ENCODE peak calls at places on chromosomes 7 and 10, in ten cellular contexts. R, C, Y, N, L, S, E, Q, X and Z are unnamed samples.

GRCh38 chr10:6396652-6397051 is 183.4 kb downstream of the PRKCQ start:
- DNase-seq in R (no peak), C (no peak), Y (no peak), N (peak), L (no peak), S (no peak), E (peak), Q (no peak), X (no peak), Z (no peak)

GRCh38 chr10:64036306-64036930 is 515.2 kb downstream of the REEP3 start:
- DNase-seq in R (no peak), C (no peak), Y (no peak), N (no peak), L (no peak), S (no peak), E (no peak), Q (no peak), X (no peak), Z (no peak)

GRCh38 chr10:22475857-22476600 is 130.7 kb downstream of the SPAG6 start:
- DNase-seq in R (no peak), C (peak), Y (no peak), N (no peak), L (peak), S (peak), E (peak), Q (no peak), X (peak), Z (no peak)

GRCh38 chr7:40211291-40212003 is 76.6 kb downstream of the SUGCT start:
- DNase-seq in R (no peak), C (no peak), Y (no peak), N (no peak), L (no peak), S (no peak), E (peak), Q (no peak), X (no peak), Z (peak)

GRCh38 chr7:435518-436366 is 83.9 kb downstream of the PDGFA start:
- DNase-seq in R (no peak), C (no peak), Y (peak), N (no peak), L (peak), S (peak), E (peak), Q (no peak), X (no peak), Z (peak)

GRCh38 chr10:61992683-61993629 is 91.5 kb downstream of the ARID5B start:
- DNase-seq in R (no peak), C (no peak), Y (peak), N (peak), L (peak), S (no peak), E (peak), Q (no peak), X (peak), Z (no peak)

GRCh38 chr10:122116331-122116730 is 127.4 kb downstream of the TACC2 start:
- DNase-seq in R (no peak), C (no peak), Y (no peak), N (no peak), L (no peak), S (no peak), E (peak), Q (no peak), X (no peak), Z (no peak)

GRCh38 chr7:121431996-121432395 is 35.9 kb upstream of the FAM3C start:
- DNase-seq in R (no peak), C (no peak), Y (no peak), N (no peak), L (no peak), S (no peak), E (no peak), Q (no peak), X (no peak), Z (no peak)

GRCh38 chr7:33157311-33157710 is 27.9 kb downstream of the BBS9 start:
- DNase-seq in R (no peak), C (no peak), Y (no peak), N (no peak), L (no peak), S (no peak), E (peak), Q (no peak), X (no peak), Z (no peak)

GRCh38 chr7:97971120-97971989 is 18.6 kb downstream of the OCM2 start:
- DNase-seq in R (no peak), C (peak), Y (no peak), N (no peak), L (peak), S (no peak), E (peak), Q (peak), X (peak), Z (no peak)

GRCh38 chr10:117993166-117993565 is 53.6 kb downstream of the RAB11FIP2 start:
- DNase-seq in R (no peak), C (no peak), Y (no peak), N (no peak), L (no peak), S (no peak), E (no peak), Q (no peak), X (no peak), Z (no peak)

GRCh38 chr7:157482517-157483120 is 145.8 kb downstream of the DNAJB6 start:
- DNase-seq in R (peak), C (no peak), Y (no peak), N (no peak), L (no peak), S (no peak), E (no peak), Q (no peak), X (no peak), Z (no peak)

GRCh38 chr10:82742478-82742877 is 867.5 kb downstream of the NRG3 start:
- DNase-seq in R (no peak), C (no peak), Y (peak), N (no peak), L (no peak), S (no peak), E (peak), Q (no peak), X (no peak), Z (peak)

GRCh38 chr10:102796407-102797176 is 40.6 kb downstream of the CYP17A1 start:
- DNase-seq in R (no peak), C (no peak), Y (peak), N (no peak), L (peak), S (peak), E (peak), Q (no peak), X (no peak), Z (no peak)

GRCh38 chr10:111209666-111210065 is 132.8 kb downstream of the ADRA2A start:
- DNase-seq in R (no peak), C (no peak), Y (no peak), N (no peak), L (no peak), S (no peak), E (peak), Q (no peak), X (no peak), Z (no peak)

GRCh38 chr10:93758510-93758885 is 762 bp downstream of the LGI1 start:
- DNase-seq in R (no peak), C (no peak), Y (no peak), N (no peak), L (no peak), S (no peak), E (no peak), Q (no peak), X (no peak), Z (no peak)

GRCh38 chr10:86392723-86393094 is 26.1 kb upstream of the GRID1 start:
- DNase-seq in R (no peak), C (no peak), Y (no peak), N (no peak), L (no peak), S (no peak), E (no peak), Q (no peak), X (no peak), Z (no peak)

GRCh38 chr7:57181281-57181680 is 49.0 kb upstream of the ZNF479 start:
- DNase-seq in R (no peak), C (no peak), Y (no peak), N (no peak), L (no peak), S (no peak), E (no peak), Q (no peak), X (no peak), Z (no peak)

GRCh38 chr10:110430369-110431273 is 67.1 kb upstream of the DUSP5 start:
- DNase-seq in R (peak), C (no peak), Y (peak), N (no peak), L (no peak), S (no peak), E (no peak), Q (no peak), X (no peak), Z (peak)

GRCh38 chr10:76640765-76641164 is 996.8 kb downstream of the KCNMA1 start:
- DNase-seq in R (no peak), C (no peak), Y (no peak), N (no peak), L (no peak), S (no peak), E (no peak), Q (no peak), X (no peak), Z (no peak)

GRCh38 chr10:133394064-133394663 is at the start of gene MTG1:
- DNase-seq in R (peak), C (peak), Y (peak), N (peak), L (peak), S (peak), E (peak), Q (peak), X (peak), Z (peak)

GRCh38 chr10:129888784-129889616 is 75.1 kb downstream of the EBF3 start:
- DNase-seq in R (peak), C (peak), Y (no peak), N (no peak), L (peak), S (peak), E (no peak), Q (peak), X (no peak), Z (peak)

GRCh38 chr10:32141018-32141807 is 85.0 kb upstream of the KIF5B start:
- DNase-seq in R (no peak), C (no peak), Y (peak), N (no peak), L (no peak), S (no peak), E (no peak), Q (no peak), X (no peak), Z (no peak)

GRCh38 chr10:35437829-35438228 is 101.5 kb downstream of the CCNY start:
- DNase-seq in R (no peak), C (no peak), Y (no peak), N (no peak), L (no peak), S (no peak), E (no peak), Q (no peak), X (no peak), Z (no peak)